ENCODE peak calls at places on chromosome 16, in eight cellular contexts. One of them, this sample, is unnamed. For H3K9me3, the result is how much of the 10 kb centered on the place peaks cover.

GRCh38 chr16:7107436-7107835 is 225.2 kb upstream of the RBFOX1 start:
- DNase-seq in IMR-90: no peak
- DNase-seq in right lobe of liver: no peak
- DNase-seq in uterus: no peak
- DNase-seq in tibial artery: no peak
- DNase-seq in thoracic aorta: no peak
- DNase-seq in naive thymus-derived CD4-positive, alpha-beta T cell: no peak
- DNase-seq in adrenal gland: no peak
- DNase-seq in this sample: no peak

GRCh38 chr16:6857575-6857974 is 475.1 kb upstream of the RBFOX1 start:
- DNase-seq in IMR-90: no peak
- DNase-seq in thoracic aorta: no peak
- DNase-seq in naive thymus-derived CD4-positive, alpha-beta T cell: no peak
- DNase-seq in adrenal gland: no peak
- DNase-seq in right lobe of liver: no peak
- DNase-seq in uterus: no peak
- DNase-seq in tibial artery: no peak
- DNase-seq in this sample: no peak

GRCh38 chr16:76265434-76266045 is 11.7 kb upstream of the CNTNAP4 start:
- DNase-seq in naive thymus-derived CD4-positive, alpha-beta T cell: no peak
- DNase-seq in right lobe of liver: no peak
- DNase-seq in tibial artery: no peak
- DNase-seq in thoracic aorta: no peak
- DNase-seq in IMR-90: peak
- DNase-seq in uterus: no peak
- DNase-seq in adrenal gland: no peak
- DNase-seq in this sample: no peak

GRCh38 chr16:86507173-86508027 is 2.9 kb upstream of the FOXF1 start:
- DNase-seq in IMR-90: peak
- DNase-seq in uterus: no peak
- DNase-seq in naive thymus-derived CD4-positive, alpha-beta T cell: no peak
- DNase-seq in tibial artery: no peak
- DNase-seq in thoracic aorta: no peak
- DNase-seq in right lobe of liver: no peak
- DNase-seq in adrenal gland: no peak
- DNase-seq in this sample: no peak

GRCh38 chr16:83743241-83743640 is 64.5 kb upstream of the HSBP1 start:
- DNase-seq in IMR-90: no peak
- DNase-seq in naive thymus-derived CD4-positive, alpha-beta T cell: no peak
- DNase-seq in tibial artery: no peak
- DNase-seq in thoracic aorta: no peak
- DNase-seq in adrenal gland: no peak
- DNase-seq in right lobe of liver: no peak
- DNase-seq in uterus: no peak
- DNase-seq in this sample: no peak

GRCh38 chr16:88703486-88704309 is 2.5 kb downstream of the RNF166 start:
- DNase-seq in naive thymus-derived CD4-positive, alpha-beta T cell: peak
- DNase-seq in thoracic aorta: no peak
- DNase-seq in adrenal gland: no peak
- DNase-seq in IMR-90: no peak
- DNase-seq in right lobe of liver: peak
- DNase-seq in uterus: no peak
- DNase-seq in tibial artery: no peak
- DNase-seq in this sample: peak

GRCh38 chr16:11179569-11179968 is 76.4 kb downstream of the SOCS1 start:
- DNase-seq in naive thymus-derived CD4-positive, alpha-beta T cell: no peak
- DNase-seq in IMR-90: no peak
- DNase-seq in thoracic aorta: no peak
- DNase-seq in right lobe of liver: no peak
- DNase-seq in tibial artery: no peak
- DNase-seq in uterus: no peak
- DNase-seq in adrenal gland: no peak
- DNase-seq in this sample: no peak

GRCh38 chr16:81578636-81579413 is 134.2 kb downstream of the CMIP start:
- DNase-seq in uterus: no peak
- DNase-seq in thoracic aorta: no peak
- DNase-seq in adrenal gland: no peak
- DNase-seq in tibial artery: no peak
- DNase-seq in naive thymus-derived CD4-positive, alpha-beta T cell: no peak
- DNase-seq in right lobe of liver: no peak
- DNase-seq in IMR-90: no peak
- DNase-seq in this sample: no peak

GRCh38 chr16:10242916-10243315 is 60.7 kb upstream of the GRIN2A start:
- DNase-seq in tibial artery: no peak
- DNase-seq in thoracic aorta: no peak
- DNase-seq in uterus: no peak
- DNase-seq in IMR-90: no peak
- DNase-seq in adrenal gland: no peak
- DNase-seq in naive thymus-derived CD4-positive, alpha-beta T cell: no peak
- DNase-seq in right lobe of liver: no peak
- DNase-seq in this sample: no peak

GRCh38 chr16:14560523-14560922 is 69.5 kb downstream of the PARN start:
- DNase-seq in thoracic aorta: no peak
- DNase-seq in naive thymus-derived CD4-positive, alpha-beta T cell: no peak
- DNase-seq in right lobe of liver: no peak
- DNase-seq in uterus: no peak
- DNase-seq in adrenal gland: no peak
- DNase-seq in tibial artery: no peak
- DNase-seq in IMR-90: no peak
- DNase-seq in this sample: no peak

GRCh38 chr16:73483076-73483791 is 435.3 kb upstream of the ZFHX3 start:
- DNase-seq in right lobe of liver: no peak
- DNase-seq in naive thymus-derived CD4-positive, alpha-beta T cell: no peak
- DNase-seq in adrenal gland: no peak
- DNase-seq in tibial artery: no peak
- DNase-seq in uterus: no peak
- DNase-seq in thoracic aorta: no peak
- DNase-seq in IMR-90: no peak
- DNase-seq in this sample: no peak

GRCh38 chr16:70320121-70320520 is 21.1 kb downstream of the DDX19B start:
- DNase-seq in right lobe of liver: no peak
- DNase-seq in adrenal gland: no peak
- DNase-seq in naive thymus-derived CD4-positive, alpha-beta T cell: no peak
- DNase-seq in IMR-90: no peak
- DNase-seq in thoracic aorta: no peak
- DNase-seq in tibial artery: no peak
- DNase-seq in uterus: no peak
- DNase-seq in this sample: no peak

GRCh38 chr16:50068550-50068949 is 2.8 kb downstream of the HEATR3 start:
- DNase-seq in thoracic aorta: no peak
- DNase-seq in naive thymus-derived CD4-positive, alpha-beta T cell: no peak
- DNase-seq in right lobe of liver: no peak
- DNase-seq in IMR-90: peak
- DNase-seq in adrenal gland: no peak
- DNase-seq in tibial artery: no peak
- DNase-seq in uterus: no peak
- DNase-seq in this sample: no peak

GRCh38 chr16:13517856-13518255 is 402.1 kb upstream of the ERCC4 start:
- DNase-seq in IMR-90: no peak
- DNase-seq in thoracic aorta: no peak
- DNase-seq in uterus: no peak
- DNase-seq in adrenal gland: no peak
- DNase-seq in right lobe of liver: no peak
- DNase-seq in naive thymus-derived CD4-positive, alpha-beta T cell: no peak
- DNase-seq in tibial artery: no peak
- DNase-seq in this sample: no peak

GRCh38 chr16:68364601-68364998 is 53.8 kb downstream of the PRMT7 start:
- DNase-seq in naive thymus-derived CD4-positive, alpha-beta T cell: no peak
- DNase-seq in IMR-90: peak
- DNase-seq in thoracic aorta: no peak
- DNase-seq in adrenal gland: no peak
- DNase-seq in tibial artery: no peak
- DNase-seq in right lobe of liver: no peak
- DNase-seq in uterus: no peak
- DNase-seq in this sample: no peak

GRCh38 chr16:67805718-67806427 is 487 bp downstream of the RANBP10 start:
- DNase-seq in thoracic aorta: no peak
- DNase-seq in right lobe of liver: peak
- DNase-seq in IMR-90: no peak
- DNase-seq in naive thymus-derived CD4-positive, alpha-beta T cell: no peak
- DNase-seq in adrenal gland: peak
- DNase-seq in tibial artery: no peak
- DNase-seq in uterus: peak
- DNase-seq in this sample: no peak

GRCh38 chr16:24188143-24188542 is 68.0 kb upstream of the CACNG3 start:
- DNase-seq in tibial artery: no peak
- DNase-seq in naive thymus-derived CD4-positive, alpha-beta T cell: no peak
- DNase-seq in right lobe of liver: no peak
- DNase-seq in IMR-90: no peak
- DNase-seq in adrenal gland: no peak
- DNase-seq in uterus: no peak
- DNase-seq in thoracic aorta: no peak
- DNase-seq in this sample: no peak

GRCh38 chr16:48161906-48162305 is 6.1 kb upstream of the ABCC12 start:
- DNase-seq in naive thymus-derived CD4-positive, alpha-beta T cell: no peak
- DNase-seq in tibial artery: no peak
- DNase-seq in uterus: no peak
- DNase-seq in IMR-90: no peak
- DNase-seq in thoracic aorta: no peak
- DNase-seq in right lobe of liver: no peak
- DNase-seq in adrenal gland: no peak
- DNase-seq in this sample: no peak

GRCh38 chr16:83990492-83990891 is 22.4 kb downstream of the NECAB2 start:
- DNase-seq in uterus: no peak
- DNase-seq in tibial artery: no peak
- DNase-seq in right lobe of liver: no peak
- DNase-seq in thoracic aorta: no peak
- DNase-seq in adrenal gland: no peak
- DNase-seq in naive thymus-derived CD4-positive, alpha-beta T cell: no peak
- DNase-seq in IMR-90: no peak
- DNase-seq in this sample: no peak

GRCh38 chr16:23597003-23597756 is 1.1 kb upstream of the NDUFAB1 start:
- DNase-seq in IMR-90: no peak
- DNase-seq in uterus: no peak
- DNase-seq in adrenal gland: peak
- DNase-seq in right lobe of liver: no peak
- DNase-seq in thoracic aorta: no peak
- DNase-seq in naive thymus-derived CD4-positive, alpha-beta T cell: no peak
- DNase-seq in tibial artery: no peak
- DNase-seq in this sample: no peak

GRCh38 chr16:53945996-53946395 is 242.0 kb downstream of the FTO start:
- DNase-seq in naive thymus-derived CD4-positive, alpha-beta T cell: no peak
- DNase-seq in adrenal gland: no peak
- DNase-seq in right lobe of liver: no peak
- DNase-seq in IMR-90: peak
- DNase-seq in tibial artery: no peak
- DNase-seq in uterus: no peak
- DNase-seq in thoracic aorta: no peak
- DNase-seq in this sample: no peak
- H3K9me3 ChIP-seq in naive thymus-derived CD4-positive, alpha-beta T cell: under half
- H3K9me3 ChIP-seq in adrenal gland: under half
- H3K9me3 ChIP-seq in right lobe of liver: under half
- H3K9me3 ChIP-seq in IMR-90: under half
- H3K9me3 ChIP-seq in tibial artery: under half
- H3K9me3 ChIP-seq in uterus: under half
- H3K9me3 ChIP-seq in thoracic aorta: under half
- H3K9me3 ChIP-seq in this sample: under half

GRCh38 chr16:63776034-63776433 is 1345.8 kb downstream of the CDH11 start:
- DNase-seq in right lobe of liver: no peak
- DNase-seq in thoracic aorta: no peak
- DNase-seq in uterus: no peak
- DNase-seq in naive thymus-derived CD4-positive, alpha-beta T cell: no peak
- DNase-seq in adrenal gland: no peak
- DNase-seq in tibial artery: no peak
- DNase-seq in IMR-90: no peak
- DNase-seq in this sample: no peak

DNA sequence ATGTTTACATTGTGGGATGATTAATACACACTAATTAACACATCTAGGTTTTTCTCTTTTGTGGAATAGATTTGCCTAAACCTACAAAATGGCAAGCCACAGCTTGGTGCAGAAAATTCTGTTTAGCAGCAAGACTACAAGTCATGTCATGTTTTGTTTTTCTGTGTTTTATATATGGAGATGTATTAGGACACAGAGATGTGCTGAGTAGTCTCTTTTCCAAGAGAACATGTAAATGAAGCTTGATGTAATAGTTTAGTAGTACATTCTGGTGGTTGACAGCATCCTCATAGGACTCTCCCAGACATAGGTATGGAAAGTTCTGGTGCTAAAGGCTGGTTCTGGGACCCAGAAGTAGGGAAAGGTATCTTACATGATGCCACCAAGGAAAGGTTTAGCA is 1345.4 kb downstream of the CDH11 start:
- DNase-seq in naive thymus-derived CD4-positive, alpha-beta T cell: no peak
- DNase-seq in adrenal gland: no peak
- DNase-seq in IMR-90: no peak
- DNase-seq in uterus: no peak
- DNase-seq in tibial artery: no peak
- DNase-seq in right lobe of liver: no peak
- DNase-seq in thoracic aorta: no peak
- DNase-seq in this sample: no peak
- H3K9me3 ChIP-seq in naive thymus-derived CD4-positive, alpha-beta T cell: under half
- H3K9me3 ChIP-seq in adrenal gland: under half
- H3K9me3 ChIP-seq in IMR-90: under half
- H3K9me3 ChIP-seq in uterus: under half
- H3K9me3 ChIP-seq in tibial artery: under half
- H3K9me3 ChIP-seq in right lobe of liver: under half
- H3K9me3 ChIP-seq in thoracic aorta: under half
- H3K9me3 ChIP-seq in this sample: under half

GRCh38 chr16:3304370-3304769 is 860 bp downstream of the TIGD7 start:
- DNase-seq in thoracic aorta: no peak
- DNase-seq in naive thymus-derived CD4-positive, alpha-beta T cell: no peak
- DNase-seq in IMR-90: peak
- DNase-seq in tibial artery: no peak
- DNase-seq in adrenal gland: no peak
- DNase-seq in right lobe of liver: no peak
- DNase-seq in uterus: no peak
- DNase-seq in this sample: no peak
- H3K9me3 ChIP-seq in thoracic aorta: half or more
- H3K9me3 ChIP-seq in naive thymus-derived CD4-positive, alpha-beta T cell: under half
- H3K9me3 ChIP-seq in IMR-90: under half
- H3K9me3 ChIP-seq in tibial artery: under half
- H3K9me3 ChIP-seq in adrenal gland: under half
- H3K9me3 ChIP-seq in right lobe of liver: under half
- H3K9me3 ChIP-seq in uterus: under half
- H3K9me3 ChIP-seq in this sample: under half

GRCh38 chr16:62692685-62693084 is 656.4 kb upstream of the CDH8 start:
- DNase-seq in tibial artery: no peak
- DNase-seq in thoracic aorta: no peak
- DNase-seq in right lobe of liver: no peak
- DNase-seq in IMR-90: no peak
- DNase-seq in naive thymus-derived CD4-positive, alpha-beta T cell: no peak
- DNase-seq in adrenal gland: no peak
- DNase-seq in uterus: no peak
- DNase-seq in this sample: no peak
- H3K9me3 ChIP-seq in tibial artery: under half
- H3K9me3 ChIP-seq in thoracic aorta: under half
- H3K9me3 ChIP-seq in right lobe of liver: under half
- H3K9me3 ChIP-seq in IMR-90: under half
- H3K9me3 ChIP-seq in naive thymus-derived CD4-positive, alpha-beta T cell: under half
- H3K9me3 ChIP-seq in adrenal gland: under half
- H3K9me3 ChIP-seq in uterus: under half
- H3K9me3 ChIP-seq in this sample: under half

GRCh38 chr16:1485847-1486496 is 2.8 kb downstream of the PTX4 start:
- DNase-seq in right lobe of liver: no peak
- DNase-seq in IMR-90: no peak
- DNase-seq in tibial artery: no peak
- DNase-seq in thoracic aorta: no peak
- DNase-seq in uterus: no peak
- DNase-seq in naive thymus-derived CD4-positive, alpha-beta T cell: no peak
- DNase-seq in adrenal gland: no peak
- DNase-seq in this sample: no peak
- H3K9me3 ChIP-seq in right lobe of liver: under half
- H3K9me3 ChIP-seq in IMR-90: under half
- H3K9me3 ChIP-seq in tibial artery: under half
- H3K9me3 ChIP-seq in thoracic aorta: under half
- H3K9me3 ChIP-seq in uterus: under half
- H3K9me3 ChIP-seq in naive thymus-derived CD4-positive, alpha-beta T cell: under half
- H3K9me3 ChIP-seq in adrenal gland: under half
- H3K9me3 ChIP-seq in this sample: under half

This sample was measured in T-helper 17 cell.